ENCODE peak calls at places on chromosomes 3 and 15, in six cellular contexts. D is kidney; T is right atrium auricular region; K is adipocyte; W is pancreas; Y is effector memory CD4-positive, alpha-beta T cell. H is an unnamed sample. For H3K36me3, the result is how much of the 10 kb centered on the place peaks cover.

GRCh38 chr15:101637549-101638318 is 14.4 kb downstream of the TM2D3 start:
- DNase-seq in K (no peak), T (no peak), Y (no peak), W (no peak), D (no peak), H (peak)

GRCh38 chr15:62110000-62110851 is 43.4 kb downstream of the C2CD4A start:
- DNase-seq in W (no peak), K (peak), D (no peak), T (no peak), Y (no peak), H (peak)

GRCh38 chr15:66832679-66833078 is 130.6 kb downstream of the SMAD6 start:
- DNase-seq in T (no peak), W (no peak), D (no peak), Y (no peak), K (peak), H (no peak)

GRCh38 chr3:125107861-125108567 is 52.2 kb upstream of the HEG1 start:
- DNase-seq in T (no peak), D (no peak), W (no peak), Y (no peak), K (peak), H (peak)

GRCh38 chr3:84836961-84837360 is 121.8 kb upstream of the CADM2 start:
- DNase-seq in W (peak), D (no peak), K (no peak), T (no peak), Y (no peak), H (peak)

GRCh38 chr3:156795890-156796451 is 30.2 kb upstream of the LEKR1 start:
- DNase-seq in D (no peak), K (no peak), T (no peak), Y (no peak), W (no peak), H (peak)

GRCh38 chr3:142586803-142587406 is 8.4 kb upstream of the ATR start:
- DNase-seq in Y (no peak), D (no peak), T (no peak), W (no peak), K (peak), H (peak)

GRCh38 chr3:87575538-87575937 is 299.2 kb upstream of the POU1F1 start:
- DNase-seq in T (no peak), D (no peak), W (no peak), Y (no peak), K (no peak), H (no peak)

GRCh38 chr3:21750831-21751391 is at the start of gene ZNF385D:
- DNase-seq in W (peak), T (peak), D (peak), K (peak), Y (no peak), H (peak)

GRCh38 chr15:40846846-40847224 is 3.0 kb downstream of the SPINT1 start:
- DNase-seq in Y (no peak), K (no peak), D (no peak), W (peak), T (no peak), H (peak)

GRCh38 chr3:7517979-7518378 is 657.1 kb downstream of the GRM7 start:
- DNase-seq in K (no peak), T (no peak), Y (no peak), W (no peak), D (no peak), H (no peak)

GRCh38 chr15:29825205-29825604 is 2.9 kb upstream of the TJP1 start:
- DNase-seq in K (no peak), T (no peak), D (no peak), Y (no peak), W (no peak), H (no peak)

DNA sequence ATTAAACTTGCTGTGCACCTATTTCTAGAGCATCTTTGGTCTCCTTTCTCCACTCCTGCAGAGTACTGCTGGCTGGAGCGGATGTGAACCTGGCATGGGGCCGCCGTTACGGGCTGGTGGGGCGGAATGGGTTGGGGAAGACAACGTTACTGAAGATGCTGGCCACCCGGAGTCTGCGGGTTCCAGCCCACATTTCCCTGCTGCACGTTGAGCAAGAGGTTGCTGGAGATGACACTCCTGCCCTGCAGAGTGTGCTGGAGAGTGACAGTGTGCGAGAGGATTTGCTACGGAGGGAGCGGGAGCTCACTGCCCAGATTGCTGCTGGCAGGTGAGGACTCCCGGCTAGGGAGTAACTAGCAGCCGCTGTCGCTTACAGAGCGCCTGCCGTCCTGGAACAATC is 2.1 kb downstream of the ABCF3 start:
- DNase-seq in D (no peak), Y (no peak), W (no peak), K (no peak), T (no peak), H (no peak)
- H3K36me3 ChIP-seq in D (under half), Y (half or more), W (under half), K (half or more), T (half or more), H (under half)

GRCh38 chr3:100384735-100385134 is 16.2 kb downstream of the TOMM70 start:
- DNase-seq in D (no peak), W (no peak), K (no peak), Y (no peak), T (no peak), H (no peak)
- H3K36me3 ChIP-seq in D (under half), W (under half), K (half or more), Y (under half), T (half or more), H (under half)

DNA sequence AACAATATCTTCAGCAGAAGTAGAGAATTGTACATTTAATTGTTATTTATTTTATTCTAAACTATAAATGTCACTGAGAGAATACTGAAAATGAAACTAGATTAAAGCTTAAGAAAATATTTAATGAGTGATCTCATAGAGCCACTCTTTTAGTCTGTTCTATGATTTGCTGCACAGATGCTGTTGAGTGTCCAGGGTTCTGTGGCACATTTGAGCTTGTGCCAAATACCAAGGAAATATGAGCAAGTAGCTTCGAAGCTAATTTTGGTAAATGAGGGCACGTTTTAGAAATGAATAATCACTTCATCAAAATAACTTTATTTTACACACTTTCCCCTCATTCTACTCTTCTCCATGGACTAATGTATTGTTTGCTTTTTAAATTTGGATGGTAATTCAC is 53.6 kb upstream of the THRB start:
- DNase-seq in K (peak), D (no peak), Y (no peak), T (no peak), W (no peak), H (peak)
- H3K36me3 ChIP-seq in K (under half), D (under half), Y (under half), T (under half), W (under half), H (under half)

DNA sequence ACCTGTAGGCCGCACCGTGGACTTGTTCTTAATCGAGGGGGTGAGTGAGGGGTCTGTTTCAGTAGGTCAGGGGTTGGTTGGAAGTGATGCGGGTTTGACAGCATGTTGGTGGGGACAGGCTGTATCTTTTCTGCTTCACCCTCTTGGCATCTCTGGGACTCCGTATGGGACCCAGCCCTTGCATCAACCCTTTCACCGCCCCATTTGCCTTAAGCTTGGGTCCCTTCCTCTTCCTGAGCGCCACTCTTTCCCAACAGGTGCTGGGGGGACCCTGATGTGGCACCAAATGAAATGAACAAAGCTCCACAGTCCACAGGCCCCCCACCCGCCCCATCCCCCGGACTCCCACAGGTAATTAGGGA is 1.1 kb downstream of the EIF4G1 start:
- DNase-seq in T (no peak), K (no peak), W (no peak), Y (no peak), D (no peak), H (no peak)
- H3K36me3 ChIP-seq in T (under half), K (under half), W (under half), Y (under half), D (under half), H (under half)